ENCODE peak calls at places on chromosomes 6 and 20, in nine cellular contexts. One of them, this sample, is unnamed.

GRCh38 chr20:58361549-58361948 is 27.5 kb upstream of the VAPB start:
- DNase-seq in ovary: no peak
- DNase-seq in HepG2: no peak
- DNase-seq in transverse colon: no peak
- DNase-seq in esophagus muscularis mucosa: no peak
- DNase-seq in tibial nerve: no peak
- DNase-seq in suprapubic skin: no peak
- DNase-seq in sigmoid colon: no peak
- DNase-seq in A549: no peak
- DNase-seq in this sample: no peak

GRCh38 chr20:33475381-33476160 is 14.3 kb upstream of the CBFA2T2 start:
- DNase-seq in transverse colon: peak
- DNase-seq in suprapubic skin: no peak
- DNase-seq in tibial nerve: no peak
- DNase-seq in HepG2: no peak
- DNase-seq in esophagus muscularis mucosa: no peak
- DNase-seq in sigmoid colon: no peak
- DNase-seq in ovary: no peak
- DNase-seq in A549: no peak
- DNase-seq in this sample: no peak

GRCh38 chr20:48904566-48905321 is 16.8 kb upstream of the ARFGEF2 start:
- DNase-seq in suprapubic skin: no peak
- DNase-seq in HepG2: peak
- DNase-seq in A549: peak
- DNase-seq in ovary: peak
- DNase-seq in esophagus muscularis mucosa: peak
- DNase-seq in transverse colon: peak
- DNase-seq in sigmoid colon: no peak
- DNase-seq in tibial nerve: no peak
- DNase-seq in this sample: peak

GRCh38 chr6:13191461-13191860 is 136.9 kb downstream of the TBC1D7 start:
- DNase-seq in esophagus muscularis mucosa: no peak
- DNase-seq in HepG2: no peak
- DNase-seq in suprapubic skin: no peak
- DNase-seq in ovary: no peak
- DNase-seq in sigmoid colon: no peak
- DNase-seq in A549: no peak
- DNase-seq in transverse colon: no peak
- DNase-seq in tibial nerve: no peak
- DNase-seq in this sample: no peak

GRCh38 chr6:166435574-166435973 is 52.8 kb upstream of the MPC1 start:
- DNase-seq in transverse colon: peak
- DNase-seq in A549: no peak
- DNase-seq in suprapubic skin: no peak
- DNase-seq in tibial nerve: no peak
- DNase-seq in sigmoid colon: no peak
- DNase-seq in ovary: no peak
- DNase-seq in HepG2: no peak
- DNase-seq in esophagus muscularis mucosa: no peak
- DNase-seq in this sample: peak

GRCh38 chr20:45944151-45944964 is 9.9 kb downstream of the PCIF1 start:
- DNase-seq in HepG2: no peak
- DNase-seq in ovary: no peak
- DNase-seq in transverse colon: no peak
- DNase-seq in suprapubic skin: no peak
- DNase-seq in tibial nerve: no peak
- DNase-seq in A549: peak
- DNase-seq in esophagus muscularis mucosa: no peak
- DNase-seq in sigmoid colon: no peak
- DNase-seq in this sample: no peak

GRCh38 chr6:21181866-21182265 is 411.7 kb upstream of the SOX4 start:
- DNase-seq in tibial nerve: no peak
- DNase-seq in HepG2: no peak
- DNase-seq in transverse colon: no peak
- DNase-seq in A549: no peak
- DNase-seq in sigmoid colon: no peak
- DNase-seq in esophagus muscularis mucosa: no peak
- DNase-seq in ovary: no peak
- DNase-seq in suprapubic skin: no peak
- DNase-seq in this sample: no peak

GRCh38 chr20:40680560-40680959 is 8.5 kb downstream of the MAFB start:
- DNase-seq in suprapubic skin: no peak
- DNase-seq in esophagus muscularis mucosa: no peak
- DNase-seq in tibial nerve: no peak
- DNase-seq in transverse colon: no peak
- DNase-seq in HepG2: no peak
- DNase-seq in ovary: no peak
- DNase-seq in A549: no peak
- DNase-seq in sigmoid colon: no peak
- DNase-seq in this sample: no peak

GRCh38 chr6:44057238-44057930 is 69.9 kb downstream of the MRPL14 start:
- DNase-seq in suprapubic skin: no peak
- DNase-seq in ovary: no peak
- DNase-seq in HepG2: no peak
- DNase-seq in esophagus muscularis mucosa: no peak
- DNase-seq in tibial nerve: no peak
- DNase-seq in sigmoid colon: no peak
- DNase-seq in transverse colon: no peak
- DNase-seq in A549: no peak
- DNase-seq in this sample: no peak

GRCh38 chr6:64012351-64013060 is 376.9 kb downstream of the PHF3 start:
- DNase-seq in suprapubic skin: no peak
- DNase-seq in esophagus muscularis mucosa: no peak
- DNase-seq in A549: peak
- DNase-seq in transverse colon: peak
- DNase-seq in tibial nerve: no peak
- DNase-seq in ovary: no peak
- DNase-seq in HepG2: peak
- DNase-seq in sigmoid colon: no peak
- DNase-seq in this sample: no peak

GRCh38 chr6:154289818-154290508 is 66.6 kb downstream of the IPCEF1 start:
- DNase-seq in esophagus muscularis mucosa: no peak
- DNase-seq in tibial nerve: no peak
- DNase-seq in transverse colon: no peak
- DNase-seq in suprapubic skin: no peak
- DNase-seq in ovary: no peak
- DNase-seq in sigmoid colon: no peak
- DNase-seq in HepG2: no peak
- DNase-seq in A549: no peak
- DNase-seq in this sample: no peak

GRCh38 chr20:35134472-35134871 is 12.7 kb downstream of the EDEM2 start:
- DNase-seq in A549: no peak
- DNase-seq in sigmoid colon: no peak
- DNase-seq in HepG2: no peak
- DNase-seq in suprapubic skin: no peak
- DNase-seq in transverse colon: no peak
- DNase-seq in ovary: peak
- DNase-seq in tibial nerve: peak
- DNase-seq in esophagus muscularis mucosa: no peak
- DNase-seq in this sample: no peak

GRCh38 chr20:43915209-43916072 is 789 bp downstream of the TOX2 start:
- DNase-seq in esophagus muscularis mucosa: no peak
- DNase-seq in HepG2: no peak
- DNase-seq in sigmoid colon: no peak
- DNase-seq in ovary: no peak
- DNase-seq in tibial nerve: no peak
- DNase-seq in transverse colon: peak
- DNase-seq in suprapubic skin: no peak
- DNase-seq in A549: no peak
- DNase-seq in this sample: no peak

GRCh38 chr20:62835931-62836861 is 19.3 kb downstream of the COL9A3 start:
- DNase-seq in esophagus muscularis mucosa: no peak
- DNase-seq in transverse colon: no peak
- DNase-seq in ovary: no peak
- DNase-seq in A549: no peak
- DNase-seq in tibial nerve: no peak
- DNase-seq in suprapubic skin: peak
- DNase-seq in sigmoid colon: peak
- DNase-seq in HepG2: no peak
- DNase-seq in this sample: no peak

GRCh38 chr6:158911746-158912158 is 88.2 kb downstream of the RSPH3 start:
- DNase-seq in tibial nerve: no peak
- DNase-seq in suprapubic skin: no peak
- DNase-seq in esophagus muscularis mucosa: no peak
- DNase-seq in transverse colon: no peak
- DNase-seq in sigmoid colon: no peak
- DNase-seq in A549: no peak
- DNase-seq in HepG2: no peak
- DNase-seq in ovary: no peak
- DNase-seq in this sample: peak

GRCh38 chr6:1381397-1382330 is 7.7 kb upstream of the FOXF2 start:
- DNase-seq in HepG2: no peak
- DNase-seq in tibial nerve: no peak
- DNase-seq in ovary: no peak
- DNase-seq in transverse colon: peak
- DNase-seq in A549: no peak
- DNase-seq in esophagus muscularis mucosa: no peak
- DNase-seq in sigmoid colon: no peak
- DNase-seq in suprapubic skin: peak
- DNase-seq in this sample: peak
- H3K4me3 ChIP-seq in HepG2: peak
- H3K4me3 ChIP-seq in tibial nerve: peak
- H3K4me3 ChIP-seq in ovary: peak
- H3K4me3 ChIP-seq in transverse colon: no peak
- H3K4me3 ChIP-seq in A549: peak
- H3K4me3 ChIP-seq in esophagus muscularis mucosa: peak
- H3K4me3 ChIP-seq in sigmoid colon: peak
- H3K4me3 ChIP-seq in suprapubic skin: peak
- H3K4me3 ChIP-seq in this sample: peak

DNA sequence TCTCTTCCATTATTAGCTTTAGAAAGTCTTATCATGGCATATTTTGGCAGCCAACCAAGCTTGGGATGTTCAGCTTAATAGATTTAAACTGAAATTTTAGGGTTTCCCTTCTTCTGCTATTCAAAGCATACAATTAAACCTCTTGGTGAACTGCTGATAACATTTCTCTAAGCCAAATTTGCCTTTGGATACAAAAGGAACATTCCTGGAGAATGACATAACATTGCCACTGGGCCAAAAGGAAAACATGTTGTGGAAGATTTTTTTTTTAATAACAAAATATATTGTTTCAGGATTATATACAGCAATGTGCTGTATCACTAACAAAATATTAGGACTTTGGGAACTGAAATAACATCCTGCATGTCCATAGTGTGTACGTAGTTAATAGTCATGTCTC is 215.1 kb upstream of the TBX18 start:
- DNase-seq in esophagus muscularis mucosa: no peak
- DNase-seq in sigmoid colon: no peak
- DNase-seq in ovary: no peak
- DNase-seq in A549: no peak
- DNase-seq in transverse colon: no peak
- DNase-seq in HepG2: no peak
- DNase-seq in tibial nerve: no peak
- DNase-seq in suprapubic skin: no peak
- DNase-seq in this sample: no peak
- TF ChIP-seq POLR2A in esophagus muscularis mucosa: no peak
- TF ChIP-seq POLR2A in sigmoid colon: no peak
- TF ChIP-seq POLR2A in ovary: no peak
- TF ChIP-seq POLR2A in A549: no peak
- TF ChIP-seq POLR2A in transverse colon: no peak
- TF ChIP-seq POLR2A in HepG2: no peak
- TF ChIP-seq POLR2A in tibial nerve: no peak
- TF ChIP-seq POLR2A in suprapubic skin: no peak
- TF ChIP-seq POLR2A in this sample: no peak

DNA sequence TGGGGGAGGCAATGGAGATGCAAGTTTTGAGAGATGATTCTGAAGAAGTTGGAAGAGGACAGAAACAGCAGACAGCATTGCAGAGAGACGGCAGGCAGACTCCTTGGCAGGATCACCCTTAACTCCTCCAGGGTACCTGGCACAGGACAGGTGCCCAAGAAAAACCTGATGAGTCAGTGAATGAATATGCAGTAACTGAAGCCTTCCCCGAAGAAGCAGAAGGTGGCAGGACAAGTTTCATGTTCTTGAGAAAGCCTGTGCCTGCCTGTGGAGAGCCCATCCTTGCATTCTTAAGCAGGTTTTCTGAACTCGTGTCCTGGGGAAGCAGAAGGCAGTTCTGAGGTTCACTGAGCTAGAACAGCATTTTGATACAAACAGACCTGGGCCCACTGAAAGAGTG is 79.6 kb upstream of the SASH1 start:
- DNase-seq in tibial nerve: no peak
- DNase-seq in A549: no peak
- DNase-seq in ovary: no peak
- DNase-seq in sigmoid colon: no peak
- DNase-seq in HepG2: no peak
- DNase-seq in suprapubic skin: no peak
- DNase-seq in transverse colon: no peak
- DNase-seq in esophagus muscularis mucosa: no peak
- DNase-seq in this sample: no peak
- TF ChIP-seq EP300 in tibial nerve: no peak
- TF ChIP-seq EP300 in A549: no peak
- TF ChIP-seq EP300 in ovary: no peak
- TF ChIP-seq EP300 in sigmoid colon: no peak
- TF ChIP-seq EP300 in HepG2: no peak
- TF ChIP-seq EP300 in suprapubic skin: no peak
- TF ChIP-seq EP300 in transverse colon: no peak
- TF ChIP-seq EP300 in esophagus muscularis mucosa: no peak
- TF ChIP-seq EP300 in this sample: no peak

GRCh38 chr20:20711413-20711812 is 1.0 kb downstream of the RALGAPA2 start:
- DNase-seq in A549: no peak
- DNase-seq in suprapubic skin: no peak
- DNase-seq in tibial nerve: no peak
- DNase-seq in esophagus muscularis mucosa: peak
- DNase-seq in sigmoid colon: no peak
- DNase-seq in ovary: no peak
- DNase-seq in transverse colon: peak
- DNase-seq in HepG2: no peak
- DNase-seq in this sample: no peak

GRCh38 chr20:20712004-20712473 is 405 bp downstream of the RALGAPA2 start:
- DNase-seq in ovary: no peak
- DNase-seq in esophagus muscularis mucosa: no peak
- DNase-seq in tibial nerve: no peak
- DNase-seq in A549: no peak
- DNase-seq in sigmoid colon: no peak
- DNase-seq in HepG2: peak
- DNase-seq in transverse colon: peak
- DNase-seq in suprapubic skin: peak
- DNase-seq in this sample: peak

GRCh38 chr20:20710847-20711315 is 1.6 kb downstream of the RALGAPA2 start:
- DNase-seq in ovary: no peak
- DNase-seq in esophagus muscularis mucosa: peak
- DNase-seq in HepG2: peak
- DNase-seq in transverse colon: peak
- DNase-seq in tibial nerve: no peak
- DNase-seq in sigmoid colon: no peak
- DNase-seq in suprapubic skin: no peak
- DNase-seq in A549: no peak
- DNase-seq in this sample: peak

GRCh38 chr20:20709858-20710257 is 2.6 kb downstream of the RALGAPA2 start:
- DNase-seq in tibial nerve: no peak
- DNase-seq in esophagus muscularis mucosa: no peak
- DNase-seq in sigmoid colon: no peak
- DNase-seq in suprapubic skin: no peak
- DNase-seq in ovary: no peak
- DNase-seq in HepG2: no peak
- DNase-seq in A549: no peak
- DNase-seq in transverse colon: no peak
- DNase-seq in this sample: no peak

DNA sequence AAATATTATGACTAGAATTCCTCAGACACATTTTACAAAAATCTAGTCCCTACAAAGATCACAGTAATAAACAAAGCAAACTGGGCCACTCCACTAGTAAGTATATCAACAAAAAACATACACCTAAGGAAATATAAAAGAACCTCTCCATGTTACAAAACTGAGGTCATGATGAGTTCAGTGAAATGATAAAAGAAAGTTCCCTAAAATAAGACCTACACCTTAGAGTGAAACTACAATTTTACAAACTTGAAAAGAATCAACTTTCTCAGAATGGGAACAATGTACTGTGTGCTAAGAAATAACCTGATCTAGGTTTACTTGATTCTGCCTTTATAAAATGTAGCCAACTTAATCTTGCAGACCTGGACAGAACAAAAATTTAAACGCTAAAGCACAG is 2.0 kb downstream of the RALGAPA2 start:
- DNase-seq in esophagus muscularis mucosa: no peak
- DNase-seq in ovary: no peak
- DNase-seq in tibial nerve: no peak
- DNase-seq in A549: no peak
- DNase-seq in transverse colon: no peak
- DNase-seq in suprapubic skin: no peak
- DNase-seq in sigmoid colon: no peak
- DNase-seq in HepG2: no peak
- DNase-seq in this sample: no peak
- H3K4me3 ChIP-seq in esophagus muscularis mucosa: peak
- H3K4me3 ChIP-seq in ovary: no peak
- H3K4me3 ChIP-seq in tibial nerve: no peak
- H3K4me3 ChIP-seq in A549: no peak
- H3K4me3 ChIP-seq in transverse colon: no peak
- H3K4me3 ChIP-seq in suprapubic skin: peak
- H3K4me3 ChIP-seq in sigmoid colon: no peak
- H3K4me3 ChIP-seq in HepG2: peak
- H3K4me3 ChIP-seq in this sample: peak